ENCODE peak calls at places on chromosomes 7 and 10, in four cellular contexts. U is NCI-H1092, Z is NCI-H2081 treated with DMSO at 0.1 percent for 48 hours, K is RKO. A is an unnamed sample.

GRCh38 chr7:116571037-116571436 is 46.2 kb downstream of the CAV1 start:
- DNase-seq in U (no peak), Z (no peak), K (peak), A (no peak)

GRCh38 chr10:70131560-70131937 is 1.1 kb downstream of the AIFM2 start:
- DNase-seq in U (no peak), Z (no peak), K (no peak), A (no peak)

GRCh38 chr7:26467104-26467503 is 175.4 kb downstream of the SNX10 start:
- DNase-seq in U (no peak), Z (no peak), K (no peak), A (no peak)

GRCh38 chr10:21910798-21911197 is 92.7 kb downstream of the DNAJC1 start:
- DNase-seq in U (no peak), Z (no peak), K (no peak), A (no peak)

GRCh38 chr10:4354382-4354812 is 471.6 kb upstream of the AKR1E2 start:
- DNase-seq in U (no peak), Z (no peak), K (peak), A (peak)

GRCh38 chr7:128879461-128879938 is 16.8 kb downstream of the ATP6V1F start:
- DNase-seq in U (no peak), Z (no peak), K (no peak), A (no peak)

GRCh38 chr7:103082497-103082896 is 7.6 kb downstream of the ARMC10 start:
- DNase-seq in U (no peak), Z (no peak), K (no peak), A (no peak)

GRCh38 chr10:124206616-124207015 is 113.2 kb upstream of the CHST15 start:
- DNase-seq in U (no peak), Z (no peak), K (no peak), A (no peak)

GRCh38 chr7:74606101-74606908 is 51.2 kb upstream of the GTF2I start:
- DNase-seq in U (peak), Z (no peak), K (no peak), A (no peak)